ENCODE peak calls at places on chromosomes 7 and 10, in ten cellular contexts. N, S, K, Z, F, Q, V, X, U and E are unnamed samples.

GRCh38 chr10:27744478-27745379 is 890 bp downstream of the MKX start:
- DNase-seq in N (peak; percentile 87), S (peak; percentile 17), K (no peak), U (peak; percentile 22), Q (peak; percentile 83), F (no peak), Z (peak; percentile 13), X (no peak), V (peak; percentile 71), E (peak; percentile 22)

GRCh38 chr7:94059747-94060146 is 55.6 kb upstream of the BET1 start:
- DNase-seq in F (no peak), K (no peak), Z (no peak), U (no peak), X (no peak), S (no peak), V (peak; percentile 93), N (no peak), Q (no peak), E (no peak)

GRCh38 chr10:79453392-79453791 is 8.0 kb upstream of the ZCCHC24 start:
- DNase-seq in U (no peak), N (no peak), S (no peak), V (no peak), K (no peak), Z (no peak), F (no peak), X (no peak), Q (no peak), E (no peak)

GRCh38 chr10:129896231-129897150 is 67.6 kb downstream of the EBF3 start:
- DNase-seq in F (no peak), V (no peak), Z (no peak), S (no peak), U (no peak), N (no peak), X (no peak), Q (no peak), K (no peak), E (no peak)

GRCh38 chr7:94511763-94512162 is 2.2 kb downstream of the CASD1 start:
- DNase-seq in U (no peak), X (no peak), K (no peak), N (no peak), V (no peak), S (no peak), Q (no peak), Z (no peak), F (no peak), E (no peak)

GRCh38 chr7:52691257-52691656 is 344.2 kb upstream of the POM121L12 start:
- DNase-seq in F (no peak), N (no peak), X (no peak), Q (no peak), Z (no peak), U (no peak), V (no peak), S (no peak), K (no peak), E (no peak)

GRCh38 chr10:85609509-85609908 is 757.1 kb downstream of the GRID1 start:
- DNase-seq in Q (no peak), S (no peak), Z (no peak), F (no peak), X (no peak), V (no peak), K (no peak), U (no peak), N (no peak), E (no peak)

GRCh38 chr10:133438711-133439273 is 14.4 kb upstream of the SPRN start:
- DNase-seq in X (no peak), Q (peak; percentile 37), K (no peak), N (peak; percentile 7), V (no peak), F (peak; percentile 61), U (peak; percentile 22), S (no peak), Z (peak; percentile 23), E (no peak)

GRCh38 chr10:59465089-59465488 is 102.7 kb upstream of the FAM13C start:
- DNase-seq in S (no peak), Q (peak; percentile 37), U (no peak), Z (no peak), F (no peak), N (no peak), K (no peak), V (peak; percentile 62), X (no peak), E (peak; percentile 35)

GRCh38 chr10:71217266-71218045 is 5.1 kb downstream of the UNC5B start:
- DNase-seq in F (peak; percentile 41), X (no peak), K (peak; percentile 30), V (peak; percentile 44), S (peak; percentile 59), Q (peak; percentile 68), N (peak; percentile 84), U (no peak), Z (no peak), E (no peak)

GRCh38 chr10:78528749-78529204 is 495.1 kb downstream of the RPS24 start:
- DNase-seq in V (no peak), F (no peak), Z (no peak), S (no peak), Q (no peak), K (peak; percentile 37), N (no peak), U (no peak), X (no peak), E (no peak)

GRCh38 chr7:118085000-118085399 is 99.0 kb upstream of the LSM8 start:
- DNase-seq in V (no peak), U (no peak), K (no peak), X (no peak), F (no peak), Q (no peak), S (no peak), N (no peak), Z (no peak), E (no peak)

GRCh38 chr7:142357953-142358520 is 100.2 kb upstream of the PRSS58 start:
- DNase-seq in K (peak; percentile 35), F (peak; percentile 69), S (no peak), Q (peak; percentile 87), U (peak; percentile 25), N (no peak), X (no peak), V (peak; percentile 82), Z (no peak), E (no peak)

GRCh38 chr10:13528138-13528874 is 508 bp downstream of the BEND7 start:
- DNase-seq in N (no peak), Q (peak; percentile 60), F (peak; percentile 34), Z (no peak), U (no peak), K (no peak), X (no peak), V (peak; percentile 5), S (no peak), E (peak; percentile 16)

GRCh38 chr10:72087969-72088878 is at the start of gene SPOCK2:
- DNase-seq in Q (peak; percentile 46), S (no peak), N (no peak), U (peak; percentile 86), V (no peak), K (no peak), F (no peak), X (peak; percentile 42), Z (peak; percentile 85), E (peak; percentile 59)

GRCh38 chr7:90212149-90212495 is 582 bp downstream of the STEAP2 start:
- DNase-seq in F (no peak), V (no peak), K (no peak), X (no peak), N (no peak), Z (no peak), Q (peak; percentile 11), S (no peak), U (no peak), E (no peak)

GRCh38 chr10:46530249-46531186 is 25.9 kb downstream of the GPRIN2 start:
- DNase-seq in X (no peak), V (peak; percentile 98), K (no peak), Q (peak; percentile 52), N (peak; percentile 73), F (no peak), U (no peak), Z (no peak), S (no peak), E (no peak)

GRCh38 chr7:149043936-149044335 is 15.6 kb upstream of the PDIA4 start:
- DNase-seq in Q (no peak), K (no peak), V (no peak), X (no peak), U (no peak), F (no peak), S (no peak), N (no peak), Z (no peak), E (no peak)

GRCh38 chr10:34766256-34766580 is 48.9 kb downstream of the PARD3 start:
- DNase-seq in F (no peak), Q (no peak), K (no peak), X (no peak), S (no peak), U (no peak), Z (no peak), N (no peak), V (peak; percentile 40), E (no peak)

GRCh38 chr7:24721378-24722030 is 35.8 kb downstream of the GSDME start:
- DNase-seq in U (no peak), Q (no peak), Z (no peak), F (no peak), K (no peak), V (no peak), N (no peak), S (no peak), X (no peak), E (no peak)

GRCh38 chr7:5557920-5558401 is 134.3 kb upstream of the TNRC18 start:
- DNase-seq in U (no peak), V (peak; percentile 47), N (peak; percentile 90), K (no peak), Z (peak; percentile 12), Q (peak; percentile 19), S (peak; percentile 65), X (no peak), F (no peak), E (peak; percentile 90)

GRCh38 chr7:80277434-80278427 is 143.1 kb downstream of the GNAI1 start:
- DNase-seq in X (no peak), Z (no peak), U (no peak), V (peak; percentile 65), F (peak; percentile 35), K (no peak), Q (peak; percentile 30), N (no peak), S (no peak), E (no peak)

GRCh38 chr7:54773472-54774399 is 14.7 kb upstream of the SEC61G start:
- DNase-seq in F (peak; percentile 76), V (peak; percentile 74), Q (peak; percentile 92), X (peak; percentile 10), N (peak; percentile 89), S (peak; percentile 81), K (peak; percentile 89), U (peak; percentile 32), Z (peak; percentile 50), E (peak; percentile 91)

GRCh38 chr7:107559864-107560263 is 3.9 kb downstream of the COG5 start:
- DNase-seq in V (peak; percentile 75), F (no peak), Q (peak; percentile 60), K (no peak), U (no peak), S (no peak), Z (no peak), N (no peak), X (no peak), E (no peak)